ENCODE peak calls at places on chromosomes 13 and 19, in six cellular contexts. R, Y, E, S, D and O are unnamed samples.

GRCh38 chr19:6768236-6768785 is 1.1 kb upstream of the SH2D3A start:
- DNase-seq in R (no peak), Y (no peak), E (no peak), S (no peak), D (no peak), O (no peak)

GRCh38 chr19:14439014-14439413 is 5.9 kb downstream of the PKN1 start:
- DNase-seq in R (no peak), Y (no peak), E (no peak), S (no peak), D (no peak), O (no peak)

GRCh38 chr13:49247722-49248432 is at the start of gene CDADC1:
- DNase-seq in R (peak; percentile 77), Y (peak; percentile 99), E (peak; percentile 84), S (peak; percentile 90), D (peak; percentile 91), O (peak; percentile 98)

GRCh38 chr19:4369888-4370260 is 26.5 kb downstream of the MPND start:
- DNase-seq in R (peak; percentile 59), Y (no peak), E (no peak), S (no peak), D (peak; percentile 75), O (no peak)

GRCh38 chr19:4033028-4033956 is 25.8 kb downstream of the PIAS4 start:
- DNase-seq in R (no peak), Y (no peak), E (no peak), S (no peak), D (no peak), O (no peak)

GRCh38 chr19:34269968-34270621 is 15.7 kb downstream of the GARRE1 start:
- DNase-seq in R (peak; percentile 60), Y (peak; percentile 89), E (peak; percentile 74), S (peak; percentile 54), D (peak; percentile 70), O (peak; percentile 49)

GRCh38 chr13:33934936-33935510 is 117.1 kb downstream of the RFC3 start:
- DNase-seq in R (no peak), Y (no peak), E (no peak), S (no peak), D (no peak), O (no peak)

GRCh38 chr19:7618366-7618765 is 11.0 kb downstream of the XAB2 start:
- DNase-seq in R (no peak), Y (no peak), E (peak; percentile 54), S (peak; percentile 21), D (no peak), O (peak; percentile 78)

GRCh38 chr19:36821758-36822157 is 16.4 kb downstream of the ZNF790 start:
- DNase-seq in R (no peak), Y (no peak), E (no peak), S (no peak), D (no peak), O (no peak)

GRCh38 chr19:32067686-32068085 is 277.7 kb upstream of the ZNF507 start:
- DNase-seq in R (no peak), Y (no peak), E (no peak), S (peak; percentile 9), D (no peak), O (no peak)

GRCh38 chr13:59483441-59484116 is 680.1 kb downstream of the DIAPH3 start:
- DNase-seq in R (no peak), Y (no peak), E (no peak), S (no peak), D (no peak), O (no peak)

GRCh38 chr13:69616398-69616797 is 491.2 kb upstream of the ATXN8OS start:
- DNase-seq in R (no peak), Y (no peak), E (no peak), S (no peak), D (no peak), O (no peak)

GRCh38 chr19:42563352-42564210 is 31.1 kb downstream of the CEACAM8 start:
- DNase-seq in R (no peak), Y (no peak), E (no peak), S (peak; percentile 76), D (peak; percentile 22), O (no peak)

GRCh38 chr19:47095707-47096704 is 17.6 kb downstream of the ZC3H4 start:
- DNase-seq in R (no peak), Y (no peak), E (peak; percentile 98), S (peak; percentile 62), D (peak; percentile 93), O (peak; percentile 94)

GRCh38 chr13:37383856-37384255 is 214.7 kb downstream of the POSTN start:
- DNase-seq in R (no peak), Y (no peak), E (no peak), S (no peak), D (no peak), O (no peak)

GRCh38 chr19:50820549-50821247 is 2.9 kb downstream of the KLK1 start:
- DNase-seq in R (no peak), Y (no peak), E (no peak), S (no peak), D (no peak), O (peak; percentile 95)

GRCh38 chr19:21698215-21698614 is 69.2 kb downstream of the ZNF100 start:
- DNase-seq in R (no peak), Y (no peak), E (peak; percentile 39), S (no peak), D (peak; percentile 18), O (no peak)

GRCh38 chr13:39273953-39274352 is 235.7 kb downstream of the NHLRC3 start:
- DNase-seq in R (no peak), Y (no peak), E (no peak), S (peak; percentile 5), D (no peak), O (no peak)

GRCh38 chr13:53191091-53191490 is 162.5 kb downstream of the OLFM4 start:
- DNase-seq in R (no peak), Y (no peak), E (no peak), S (no peak), D (no peak), O (no peak)

GRCh38 chr13:53189162-53189561 is 160.5 kb downstream of the OLFM4 start:
- DNase-seq in R (no peak), Y (no peak), E (no peak), S (no peak), D (no peak), O (no peak)
- TF ChIP-seq CTCF in R (no peak), Y (no peak), E (no peak), S (no peak), D (peak; percentile 3), O (no peak)

GRCh38 chr19:17482877-17483604 is 12.7 kb downstream of the SLC27A1 start:
- DNase-seq in R (no peak), Y (no peak), E (no peak), S (no peak), D (no peak), O (no peak)

GRCh38 chr19:17486545-17486944 is 16.2 kb downstream of the SLC27A1 start:
- DNase-seq in R (no peak), Y (no peak), E (no peak), S (no peak), D (no peak), O (peak; percentile 79)

GRCh38 chr19:17483605-17484002 is 13.3 kb downstream of the SLC27A1 start:
- DNase-seq in R (no peak), Y (no peak), E (no peak), S (no peak), D (no peak), O (no peak)

GRCh38 chr19:17481986-17482385 is 11.7 kb downstream of the SLC27A1 start:
- DNase-seq in R (no peak), Y (no peak), E (no peak), S (no peak), D (no peak), O (no peak)

DNA sequence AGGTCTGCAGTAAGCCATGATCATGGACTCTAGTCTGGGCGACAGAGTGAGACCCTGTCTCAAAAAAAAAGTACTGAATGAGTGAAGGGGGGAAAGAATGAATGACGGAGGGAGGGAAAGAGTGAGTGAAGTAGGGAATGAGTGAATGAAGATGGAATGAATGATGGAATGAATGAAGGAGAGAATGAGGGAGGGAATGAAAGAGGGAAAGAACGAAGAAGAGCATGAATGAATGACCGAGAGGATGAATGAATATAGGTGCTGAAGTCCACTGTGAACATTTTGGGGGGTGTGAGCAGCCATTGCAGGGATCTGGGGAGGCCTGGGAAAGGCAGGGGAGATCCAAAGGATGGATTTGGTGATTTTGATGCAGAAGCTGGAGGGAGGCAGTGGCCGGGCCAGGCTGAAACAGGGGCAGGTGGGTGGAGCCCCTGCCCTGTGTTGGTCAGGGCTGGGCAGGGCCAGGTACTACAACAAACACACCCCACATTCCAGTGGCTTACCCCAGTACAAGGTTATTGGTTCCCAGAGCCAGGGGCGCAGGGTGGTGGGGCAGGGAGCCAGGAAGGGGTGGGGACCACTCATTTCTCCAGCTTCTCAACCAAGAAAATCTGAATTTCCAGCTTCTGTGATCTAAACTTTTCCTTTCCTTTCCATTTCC is 14.3 kb downstream of the SLC27A1 start:
- DNase-seq in R (no peak), Y (no peak), E (peak; percentile 46), S (no peak), D (no peak), O (no peak)
- H3K4me1 ChIP-seq in R (peaks cover 24% of the 10 kb centered on the region), Y (no peaks in the 10 kb centered on the region), E (peaks cover 14% of the 10 kb centered on the region), S (no peaks in the 10 kb centered on the region), D (peaks cover 17% of the 10 kb centered on the region), O (peaks cover 10% of the 10 kb centered on the region)

DNA sequence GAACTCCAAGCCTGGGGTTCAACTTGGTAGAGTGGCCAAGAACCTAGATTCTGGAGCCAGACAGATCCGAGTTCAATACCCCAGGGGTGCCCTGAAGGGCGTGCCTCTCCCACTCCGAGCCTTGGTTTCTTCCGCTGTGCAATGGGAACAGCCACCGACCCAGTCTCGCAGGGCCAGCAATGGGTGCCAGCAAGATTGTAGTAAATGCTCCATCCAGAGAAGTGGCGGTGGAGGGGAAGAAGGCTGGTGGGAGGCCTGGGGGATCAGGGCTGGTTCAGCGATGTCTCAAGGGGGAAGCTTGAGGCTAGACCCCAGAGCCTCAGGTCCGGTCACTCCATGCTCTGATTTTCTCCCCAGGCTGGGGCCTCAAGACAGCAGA is 4.5 kb downstream of the WIZ start:
- DNase-seq in R (no peak), Y (no peak), E (no peak), S (no peak), D (no peak), O (no peak)
- TF ChIP-seq CTCF in R (no peak), Y (no peak), E (no peak), S (no peak), D (no peak), O (no peak)

DNA sequence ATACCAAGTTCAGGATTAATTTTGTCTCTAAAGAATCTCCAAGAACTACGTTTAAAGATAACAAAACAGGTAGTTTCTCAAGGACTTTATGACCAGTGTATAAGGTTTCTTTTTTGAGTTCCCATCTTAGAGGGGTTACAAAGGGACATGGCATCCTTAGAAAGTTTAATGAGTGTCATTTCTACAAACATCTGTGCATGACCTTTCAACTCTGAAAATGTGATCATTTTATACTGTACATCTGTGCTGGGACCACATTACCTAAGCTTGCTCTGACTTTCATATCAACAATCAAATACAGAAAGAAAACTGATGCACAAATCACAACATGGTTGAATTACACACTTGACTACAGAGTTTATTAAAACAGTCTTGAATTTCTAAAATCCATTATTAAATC is 37.1 kb downstream of the KLF12 start:
- DNase-seq in R (no peak), Y (no peak), E (no peak), S (no peak), D (no peak), O (no peak)
- H3K4me1 ChIP-seq in R (peaks cover 49% of the 10 kb centered on the region), Y (peaks cover 13% of the 10 kb centered on the region), E (no peaks in the 10 kb centered on the region), S (no peaks in the 10 kb centered on the region), D (no peaks in the 10 kb centered on the region), O (no peaks in the 10 kb centered on the region)

GRCh38 chr19:10471909-10472308 is 31.2 kb downstream of the KEAP1 start:
- DNase-seq in R (no peak), Y (no peak), E (no peak), S (peak; percentile 62), D (peak; percentile 28), O (no peak)
- TF ChIP-seq CTCF in R (peak; percentile 29), Y (no peak), E (peak; percentile 65), S (peak; percentile 39), D (peak; percentile 50), O (peak; percentile 7)

GRCh38 chr13:77829963-77830362 is 88.7 kb downstream of the EDNRB start:
- DNase-seq in R (no peak), Y (no peak), E (no peak), S (no peak), D (no peak), O (no peak)
- H3K4me1 ChIP-seq in R (no peaks in the 10 kb centered on the region), Y (no peaks in the 10 kb centered on the region), E (no peaks in the 10 kb centered on the region), S (no peaks in the 10 kb centered on the region), D (no peaks in the 10 kb centered on the region), O (no peaks in the 10 kb centered on the region)